ENCODE peak calls at places on chromosome 1, in four cellular contexts. C is right cardiac atrium, S is tibial artery, M is heart left ventricle. L is an unnamed sample. For H3K9me3, the result is how much of the 10 kb centered on the place peaks cover.

GRCh38 chr1:5890346-5891106 is 101.7 kb downstream of the NPHP4 start:
- DNase-seq in C (no peak), S (no peak), M (peak), L (no peak)

GRCh38 chr1:184838374-184838995 is 83.8 kb upstream of the EDEM3 start:
- DNase-seq in C (peak), S (peak), M (no peak), L (no peak)

GRCh38 chr1:180382326-180383115 is 119.9 kb downstream of the ACBD6 start:
- DNase-seq in C (no peak), S (no peak), M (no peak), L (no peak)

GRCh38 chr1:45355683-45356082 is 15.4 kb upstream of the MUTYH start:
- DNase-seq in C (no peak), S (no peak), M (no peak), L (no peak)

GRCh38 chr1:67953301-67953700 is 97.1 kb downstream of the DIRAS3 start:
- DNase-seq in C (no peak), S (no peak), M (no peak), L (no peak)

GRCh38 chr1:239882967-239883366 is 208.7 kb upstream of the FMN2 start:
- DNase-seq in C (no peak), S (no peak), M (no peak), L (no peak)

GRCh38 chr1:87024936-87025537 is 110.6 kb downstream of the HS2ST1 start:
- DNase-seq in C (no peak), S (no peak), M (no peak), L (no peak)

GRCh38 chr1:35406103-35406502 is 137.6 kb downstream of the ZMYM4 start:
- DNase-seq in C (no peak), S (no peak), M (no peak), L (no peak)

GRCh38 chr1:22728751-22729399 is 18.2 kb downstream of the EPHB2 start:
- DNase-seq in C (no peak), S (no peak), M (no peak), L (no peak)

GRCh38 chr1:58814251-58815068 is 30.6 kb upstream of the JUN start:
- DNase-seq in C (peak), S (peak), M (peak), L (peak)

GRCh38 chr1:85433096-85433495 is 31.9 kb downstream of the DDAH1 start:
- DNase-seq in C (no peak), S (no peak), M (no peak), L (no peak)

GRCh38 chr1:56452027-56453011 is 127.0 kb downstream of the PLPP3 start:
- DNase-seq in C (no peak), S (no peak), M (no peak), L (no peak)

GRCh38 chr1:22296701-22297591 is 154.0 kb upstream of the WNT4 start:
- DNase-seq in C (no peak), S (no peak), M (no peak), L (no peak)

GRCh38 chr1:53550201-53550741 is 91.1 kb downstream of the DMRTB1 start:
- DNase-seq in C (no peak), S (peak), M (peak), L (peak)

GRCh38 chr1:70071597-70071996 is 133.8 kb downstream of the LRRC40 start:
- DNase-seq in C (peak), S (no peak), M (no peak), L (no peak)

GRCh38 chr1:9890224-9890731 is 19.8 kb downstream of the CTNNBIP1 start:
- DNase-seq in C (peak), S (no peak), M (peak), L (no peak)

GRCh38 chr1:205073511-205073910 is 10.7 kb downstream of the TMEM81 start:
- DNase-seq in C (no peak), S (no peak), M (no peak), L (no peak)

GRCh38 chr1:168319691-168320090 is 39.0 kb downstream of the TBX19 start:
- DNase-seq in C (peak), S (no peak), M (no peak), L (no peak)

DNA sequence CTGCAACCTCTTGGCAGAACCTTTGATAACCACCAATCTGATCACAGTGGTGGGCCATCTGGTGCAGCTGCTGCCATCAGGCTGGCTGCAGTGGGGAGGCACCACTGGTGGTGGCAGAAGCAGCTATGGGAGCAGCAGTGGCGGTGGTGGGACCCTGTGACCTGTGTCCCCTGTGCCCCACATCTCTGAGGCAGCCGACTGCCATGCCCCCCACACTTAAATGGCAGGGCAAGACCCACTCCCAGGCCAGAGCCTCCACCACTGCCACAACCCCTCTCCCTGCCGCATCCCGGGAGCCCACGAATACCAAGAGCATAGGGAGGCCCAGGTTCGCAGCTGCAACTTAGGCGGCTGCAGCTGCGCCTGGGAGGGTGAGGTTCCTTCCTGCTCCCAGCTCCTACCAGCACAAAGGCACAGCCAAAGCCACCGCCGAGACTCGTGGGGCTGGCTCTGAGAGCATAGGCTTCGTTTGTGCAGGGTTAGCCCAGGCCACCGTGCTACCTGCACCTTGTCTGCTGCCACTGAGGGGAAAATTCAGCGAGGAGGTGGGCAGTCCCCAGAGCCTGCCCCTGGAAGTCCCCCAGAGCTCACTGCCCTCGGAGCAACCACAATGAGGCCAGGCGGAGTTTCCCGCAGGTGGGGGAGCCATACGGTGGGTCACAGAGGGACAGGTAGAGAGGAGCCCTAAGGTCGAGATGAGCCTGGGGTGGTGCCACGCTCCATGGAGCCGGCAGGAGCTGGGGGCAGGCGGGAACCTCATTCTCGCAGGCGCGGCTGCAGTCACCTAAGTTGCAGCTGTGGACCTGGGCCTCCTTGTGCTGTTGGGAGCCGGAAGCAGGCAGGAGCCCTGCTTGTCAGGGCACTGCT is 518.7 kb downstream of the RWDD3 start:
- DNase-seq in C (no peak), S (no peak), M (no peak), L (no peak)
- H3K9me3 ChIP-seq in C (under half), S (under half), M (under half), L (under half)

GRCh38 chr1:79380078-79380477 is 373.5 kb upstream of the ADGRL4 start:
- DNase-seq in C (no peak), S (no peak), M (no peak), L (no peak)

GRCh38 chr1:79373481-79374132 is 367.1 kb upstream of the ADGRL4 start:
- DNase-seq in C (peak), S (no peak), M (no peak), L (no peak)

GRCh38 chr1:79376106-79376505 is 369.6 kb upstream of the ADGRL4 start:
- DNase-seq in C (no peak), S (no peak), M (no peak), L (no peak)

GRCh38 chr1:79371802-79372201 is 365.3 kb upstream of the ADGRL4 start:
- DNase-seq in C (no peak), S (no peak), M (no peak), L (no peak)

GRCh38 chr1:79375352-79375751 is 368.8 kb upstream of the ADGRL4 start:
- DNase-seq in C (no peak), S (no peak), M (no peak), L (no peak)
- H3K9me3 ChIP-seq in C (under half), S (under half), M (under half), L (under half)

GRCh38 chr1:4830756-4831155 is 176.3 kb downstream of the AJAP1 start:
- DNase-seq in C (no peak), S (no peak), M (no peak), L (no peak)
- H3K9me3 ChIP-seq in C (under half), S (under half), M (under half), L (under half)

GRCh38 chr1:156641761-156642264 is at the start of gene BCAN:
- DNase-seq in C (no peak), S (no peak), M (no peak), L (peak)

GRCh38 chr1:156639601-156640101 is 2.3 kb upstream of the BCAN start:
- DNase-seq in C (no peak), S (no peak), M (no peak), L (no peak)

GRCh38 chr1:156638189-156638588 is 3.7 kb upstream of the BCAN start:
- DNase-seq in C (no peak), S (no peak), M (no peak), L (no peak)

GRCh38 chr1:156640842-156641706 is 843 bp upstream of the BCAN start:
- DNase-seq in C (no peak), S (no peak), M (no peak), L (no peak)

DNA sequence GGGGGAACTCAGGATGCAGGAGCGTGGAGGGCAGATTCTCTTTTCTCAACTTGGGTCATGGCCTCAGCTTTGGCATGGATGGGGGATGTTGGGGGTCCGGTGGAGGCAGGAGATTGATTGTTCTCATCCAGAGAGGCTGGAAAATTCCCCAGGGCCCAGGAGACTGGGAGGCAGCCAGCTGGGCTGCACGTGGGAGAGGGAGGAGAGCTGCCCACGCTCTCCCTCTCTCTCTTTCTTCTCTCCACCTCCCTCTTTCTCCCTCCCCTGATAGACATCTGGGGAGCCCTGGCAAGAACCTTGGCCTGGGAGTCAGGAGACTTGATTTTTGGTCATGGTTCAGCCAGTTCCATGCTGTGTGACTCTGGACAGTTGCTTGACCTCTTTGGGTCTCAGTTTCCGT is 3.3 kb upstream of the BCAN start:
- DNase-seq in C (no peak), S (no peak), M (no peak), L (no peak)
- H3K9me3 ChIP-seq in C (under half), S (under half), M (under half), L (under half)

GRCh38 chr1:2810281-2810680 is 8.8 kb upstream of the TTC34 start:
- DNase-seq in C (no peak), S (no peak), M (no peak), L (no peak)
- H3K9me3 ChIP-seq in C (under half), S (under half), M (under half), L (under half)

DNA sequence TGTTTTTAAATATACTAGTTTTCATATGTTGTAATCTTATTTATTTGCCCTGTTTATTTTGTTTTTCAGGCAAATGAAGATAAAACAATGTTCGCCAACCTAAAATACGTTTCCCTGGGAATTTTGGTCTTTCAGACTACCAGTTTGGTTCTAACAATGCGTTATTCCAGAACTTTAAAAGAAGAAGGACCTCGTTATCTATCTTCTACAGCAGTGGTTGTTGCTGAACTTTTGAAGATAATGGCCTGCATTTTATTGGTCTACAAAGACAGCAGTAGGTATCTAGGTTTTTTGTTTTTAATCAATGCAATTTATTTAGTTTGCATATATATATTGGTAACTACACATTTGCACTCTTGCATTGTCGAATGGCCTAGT is 23.7 kb downstream of the SLC35A3 start:
- DNase-seq in C (no peak), S (no peak), M (no peak), L (no peak)
- H3K9me3 ChIP-seq in C (under half), S (under half), M (under half), L (under half)

GRCh38 chr1:38015978-38016640 is 3.6 kb downstream of the UTP11 start:
- DNase-seq in C (no peak), S (no peak), M (no peak), L (no peak)

GRCh38 chr1:38014724-38015424 is 2.3 kb downstream of the UTP11 start:
- DNase-seq in C (no peak), S (no peak), M (no peak), L (no peak)

GRCh38 chr1:38009841-38010180 is 2.7 kb upstream of the UTP11 start:
- DNase-seq in C (no peak), S (no peak), M (no peak), L (no peak)

GRCh38 chr1:38014171-38014570 is 1.6 kb downstream of the UTP11 start:
- DNase-seq in C (no peak), S (no peak), M (no peak), L (no peak)

DNA sequence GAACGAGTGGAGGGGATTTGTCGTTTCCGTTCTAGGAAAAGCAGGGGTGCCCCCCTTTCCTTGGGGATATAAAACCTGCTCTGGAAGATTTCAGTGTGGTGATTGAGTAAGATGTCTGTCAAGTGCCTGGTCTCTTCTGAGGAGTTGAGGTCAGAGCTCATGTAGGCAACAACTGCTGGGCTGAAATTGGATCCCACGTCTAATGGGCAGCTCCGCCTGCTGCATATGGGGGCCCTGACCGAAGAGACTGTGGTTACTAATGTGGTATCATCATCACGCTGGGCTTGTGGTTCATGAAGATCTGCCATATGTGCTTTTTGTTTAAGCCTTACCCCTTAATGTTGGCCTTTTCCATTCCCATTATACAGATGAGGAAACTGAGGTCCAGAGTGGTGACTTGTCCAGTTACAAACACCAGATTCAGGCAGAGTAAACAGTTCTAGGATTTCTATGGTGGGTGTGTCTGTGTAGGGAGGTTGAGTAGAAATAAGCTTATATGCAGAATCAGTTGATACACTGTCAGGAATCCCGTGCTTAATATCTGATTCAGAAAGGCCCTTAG is 574 bp downstream of the UTP11 start:
- DNase-seq in C (no peak), S (no peak), M (no peak), L (no peak)
- H3K9me3 ChIP-seq in C (under half), S (under half), M (under half), L (under half)

GRCh38 chr1:238241607-238242006 is 350.9 kb upstream of the ZP4 start:
- DNase-seq in C (no peak), S (no peak), M (no peak), L (no peak)

GRCh38 chr1:238239343-238239742 is 348.6 kb upstream of the ZP4 start:
- DNase-seq in C (no peak), S (no peak), M (no peak), L (no peak)

DNA sequence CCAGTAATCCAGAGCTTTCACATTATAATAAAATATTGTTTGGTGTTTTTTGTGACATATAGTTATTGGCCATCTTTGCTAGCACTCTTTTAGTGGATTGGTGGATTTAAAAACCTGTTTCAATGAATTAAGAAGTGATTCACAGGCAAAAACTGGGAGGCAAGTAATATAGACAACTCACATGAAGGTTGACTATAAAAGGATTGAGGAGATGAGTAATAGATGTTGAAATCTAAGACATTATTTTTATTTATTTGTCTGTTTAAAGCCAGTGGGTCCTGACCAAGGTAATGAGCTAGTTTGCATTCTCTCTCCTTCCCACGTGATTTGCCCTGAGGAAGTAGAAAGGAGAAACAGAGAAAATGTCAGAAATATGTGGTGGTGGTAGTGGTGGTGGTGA is 351.4 kb upstream of the ZP4 start:
- DNase-seq in C (no peak), S (no peak), M (no peak), L (no peak)
- H3K9me3 ChIP-seq in C (under half), S (under half), M (under half), L (under half)

L was measured in mucosa of descending colon.